ENCODE peak calls at places on chromosome 7, in six cellular contexts. A is NT2/D1; C is cardiac muscle cell; B is foreskin fibroblast; O is CD8-positive, alpha-beta T cell; X is heart right ventricle. H is an unnamed sample.

GRCh38 chr7:127650842-127651555 is 995 bp upstream of the SND1 start:
- DNase-seq in A (no peak), C (no peak), B (no peak), O (no peak), X (no peak), H (no peak)

GRCh38 chr7:105778956-105779355 is 97.4 kb downstream of the ATXN7L1 start:
- DNase-seq in A (no peak), C (no peak), B (no peak), O (no peak), X (no peak), H (no peak)

GRCh38 chr7:93160410-93160809 is 12.2 kb upstream of the SAMD9L start:
- DNase-seq in A (no peak), C (no peak), B (no peak), O (no peak), X (no peak), H (no peak)

GRCh38 chr7:67950321-67951083 is 953.9 kb downstream of the TYW1 start:
- DNase-seq in A (no peak), C (no peak), B (no peak), O (no peak), X (no peak), H (no peak)

GRCh38 chr7:155647302-155647701 is 2.8 kb downstream of the RBM33 start:
- DNase-seq in A (no peak), C (no peak), B (no peak), O (no peak), X (no peak), H (no peak)

GRCh38 chr7:148242271-148242801 is 348.2 kb upstream of the C7orf33 start:
- DNase-seq in A (peak; percentile 48), C (peak; percentile 74), B (no peak), O (no peak), X (no peak), H (no peak)

GRCh38 chr7:77866791-77867190 is 68.2 kb downstream of the PHTF2 start:
- DNase-seq in A (no peak), C (no peak), B (peak; percentile 33), O (no peak), X (no peak), H (no peak)

GRCh38 chr7:74183653-74184450 is 9.7 kb downstream of the EIF4H start:
- DNase-seq in A (no peak), C (no peak), B (no peak), O (no peak), X (no peak), H (no peak)

GRCh38 chr7:97818066-97818663 is 54.0 kb downstream of the ASNS start:
- DNase-seq in A (no peak), C (no peak), B (no peak), O (no peak), X (no peak), H (no peak)

GRCh38 chr7:92588561-92588960 is 1.6 kb downstream of the FAM133B start:
- DNase-seq in A (no peak), C (no peak), B (no peak), O (no peak), X (no peak), H (no peak)

GRCh38 chr7:1323178-1324027 is 90.7 kb downstream of the UNCX start:
- DNase-seq in A (no peak), C (no peak), B (no peak), O (no peak), X (no peak), H (no peak)

GRCh38 chr7:93117327-93117726 is 452 bp downstream of the SAMD9 start:
- DNase-seq in A (no peak), C (no peak), B (no peak), O (no peak), X (no peak), H (no peak)

GRCh38 chr7:155424301-155425010 is 33.5 kb upstream of the EN2 start:
- DNase-seq in A (no peak), C (no peak), B (no peak), O (no peak), X (no peak), H (no peak)

GRCh38 chr7:55314967-55315366 is 50.2 kb upstream of the LANCL2 start:
- DNase-seq in A (no peak), C (no peak), B (no peak), O (no peak), X (no peak), H (no peak)
- H3K4me3 ChIP-seq in A (no peak overlapping the region), C (no peak overlapping the region), B (no peak overlapping the region), O (no peak overlapping the region), X (no peak overlapping the region), H (no peak overlapping the region)

DNA sequence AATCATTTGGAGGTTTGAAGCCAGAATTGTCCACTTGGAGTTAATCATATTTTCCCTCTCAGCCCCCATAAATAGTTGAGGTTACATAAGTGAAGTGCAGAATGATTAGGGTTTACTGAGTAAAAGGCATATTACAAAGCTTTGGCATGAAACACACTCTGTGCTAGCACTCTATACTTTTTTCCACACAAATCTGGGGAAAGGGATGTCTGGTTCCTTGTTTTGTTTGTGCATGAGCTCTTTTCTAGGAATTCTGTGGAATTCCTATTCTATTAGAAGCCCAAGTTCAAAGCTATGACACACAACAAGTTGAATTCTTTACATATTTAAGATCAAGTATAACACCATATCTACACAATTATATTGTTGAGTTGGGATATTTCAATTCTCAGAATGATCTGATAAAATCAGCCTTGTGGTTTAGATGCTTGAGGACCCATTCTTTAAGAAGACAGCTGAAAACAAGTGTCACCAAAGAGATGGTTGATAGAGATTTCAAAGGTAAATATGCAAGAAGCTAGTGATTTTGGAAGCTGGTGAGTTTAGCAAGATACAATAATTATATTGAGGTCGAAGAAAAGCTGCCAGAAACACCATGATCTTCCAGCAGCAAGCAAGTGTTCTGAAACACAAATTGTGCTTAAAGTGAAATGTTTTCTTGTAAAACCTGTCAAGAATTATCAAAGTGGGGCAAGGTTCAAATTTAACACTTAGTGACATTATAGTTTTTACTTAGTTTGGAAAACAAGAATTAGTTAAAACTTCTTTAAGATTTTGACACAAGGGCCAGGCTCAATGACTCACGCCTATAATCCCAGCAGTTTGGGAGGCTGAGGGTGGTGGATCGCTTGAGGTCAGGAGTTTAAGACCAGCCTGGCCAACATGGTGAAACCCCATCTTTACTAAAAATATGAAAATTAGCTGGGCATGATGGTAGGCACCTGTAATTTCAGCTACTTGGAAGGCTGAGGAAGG is 122.6 kb downstream of the INHBA start:
- DNase-seq in A (no peak), C (no peak), B (peak; percentile 80), O (no peak), X (no peak), H (peak; percentile 51)
- H3K4me3 ChIP-seq in A (no peak overlapping the region), C (no peak overlapping the region), B (no peak overlapping the region), O (no peak overlapping the region), X (no peak overlapping the region), H (no peak overlapping the region)

GRCh38 chr7:44575054-44575453 is 1.3 kb upstream of the DDX56 start:
- DNase-seq in A (no peak), C (no peak), B (no peak), O (no peak), X (no peak), H (no peak)
- H3K4me3 ChIP-seq in A (peak overlapping the region; percentile 98), C (no peak overlapping the region), B (no peak overlapping the region), O (no peak overlapping the region), X (no peak overlapping the region), H (peak overlapping the region; percentile 72)

DNA sequence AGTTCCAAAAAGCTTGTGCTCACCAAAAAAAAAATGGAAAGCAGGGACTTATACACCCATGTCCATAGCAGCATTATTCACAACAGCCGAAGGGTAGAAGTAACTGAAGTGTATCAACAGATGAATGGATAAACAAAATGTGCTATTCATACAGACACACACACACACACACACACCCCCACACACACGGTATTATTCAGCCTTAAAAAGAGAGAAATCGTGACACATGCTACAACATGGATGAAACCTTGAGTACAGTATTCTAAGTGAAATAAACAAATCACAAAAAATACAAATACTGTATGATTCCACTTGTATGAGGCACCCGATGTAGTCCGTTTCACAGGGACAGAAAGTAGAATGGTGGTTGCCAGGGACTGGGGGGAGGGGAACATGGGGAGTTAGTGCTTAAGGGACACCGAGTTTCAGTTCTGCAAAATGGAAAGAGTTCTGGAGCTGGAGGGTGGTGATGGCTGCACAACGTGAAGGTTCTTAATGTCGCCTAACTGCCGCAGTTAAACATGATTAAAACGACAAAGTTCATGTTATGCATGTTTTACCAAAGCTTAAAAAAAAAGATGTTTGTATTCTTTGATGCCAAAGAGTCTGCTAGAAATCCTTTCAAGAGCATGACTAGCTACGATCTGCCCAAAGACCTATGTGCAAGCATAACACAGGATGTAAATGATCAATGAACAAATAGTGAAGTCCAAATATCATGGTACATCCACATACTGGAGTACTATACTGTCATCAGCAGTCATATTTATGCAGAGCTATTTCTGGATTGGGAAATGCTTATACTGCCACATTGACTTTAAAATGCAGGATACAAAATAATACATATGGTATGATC is 7.2 kb downstream of the TNS3 start:
- DNase-seq in A (no peak), C (no peak), B (no peak), O (no peak), X (no peak), H (no peak)
- H3K4me3 ChIP-seq in A (no peak overlapping the region), C (no peak overlapping the region), B (no peak overlapping the region), O (no peak overlapping the region), X (no peak overlapping the region), H (no peak overlapping the region)

GRCh38 chr7:149766215-149766614 is 7.2 kb downstream of the ZNF467 start:
- DNase-seq in A (no peak), C (no peak), B (no peak), O (no peak), X (no peak), H (no peak)
- H3K4me3 ChIP-seq in A (peak overlapping the region; percentile 38), C (no peak overlapping the region), B (no peak overlapping the region), O (no peak overlapping the region), X (no peak overlapping the region), H (no peak overlapping the region)

GRCh38 chr7:64046041-64046389 is 781 bp downstream of the ZNF727 start:
- DNase-seq in A (no peak), C (no peak), B (no peak), O (no peak), X (no peak), H (no peak)
- H3K4me3 ChIP-seq in A (no peak overlapping the region), C (no peak overlapping the region), B (no peak overlapping the region), O (no peak overlapping the region), X (peak overlapping the region; percentile 53), H (no peak overlapping the region)

DNA sequence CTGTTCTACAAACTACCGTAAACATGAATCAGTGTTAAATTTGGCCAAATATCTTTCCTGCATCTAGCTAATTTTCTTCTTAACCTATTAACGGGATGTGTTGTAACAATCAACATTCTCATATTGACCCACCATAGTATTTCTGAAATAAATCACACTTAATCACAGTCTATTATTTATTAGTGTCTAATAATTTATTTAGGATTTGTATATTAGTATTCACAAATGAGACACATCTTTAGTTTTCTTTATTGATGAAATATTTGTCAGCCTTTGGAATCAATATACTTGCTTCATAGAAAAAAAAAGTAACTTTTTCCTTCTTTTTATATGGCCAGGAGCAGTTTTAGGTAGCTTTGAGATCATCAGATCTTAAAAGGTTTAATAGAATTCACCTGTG is 4.6 kb downstream of the GIMAP7 start:
- DNase-seq in A (no peak), C (no peak), B (no peak), O (no peak), X (no peak), H (no peak)
- H3K4me3 ChIP-seq in A (no peak overlapping the region), C (no peak overlapping the region), B (no peak overlapping the region), O (peak overlapping the region; percentile 58), X (peak overlapping the region; percentile 65), H (no peak overlapping the region)

H was measured in HFF-Myc.